ENCODE peak calls at places on chromosome 15, in six cellular contexts. One of them, this sample, is unnamed.
A peak's percentile ranks its signal among the peaks of the same experiment; 100 is the strongest.

GRCh38 chr15:41307679-41308078 is 24.7 kb downstream of the OIP5 start:
- DNase-seq in Panc1: no peak
- DNase-seq in hepatic stellate cell: no peak
- DNase-seq in ACHN: no peak
- DNase-seq in substantia nigra: no peak
- DNase-seq in CD8-positive, alpha-beta T cell: no peak
- DNase-seq in this sample: no peak

GRCh38 chr15:29103825-29104565 is 165.6 kb downstream of the NSMCE3 start:
- DNase-seq in ACHN: peak; percentile 71
- DNase-seq in hepatic stellate cell: peak; percentile 92
- DNase-seq in CD8-positive, alpha-beta T cell: peak; percentile 57
- DNase-seq in substantia nigra: peak; percentile 77
- DNase-seq in Panc1: no peak
- DNase-seq in this sample: peak; percentile 69

GRCh38 chr15:93955197-93955596 is 276.2 kb upstream of the MCTP2 start:
- DNase-seq in ACHN: no peak
- DNase-seq in Panc1: no peak
- DNase-seq in substantia nigra: no peak
- DNase-seq in CD8-positive, alpha-beta T cell: no peak
- DNase-seq in hepatic stellate cell: no peak
- DNase-seq in this sample: no peak

GRCh38 chr15:35624881-35625280 is 78.9 kb upstream of the DPH6 start:
- DNase-seq in Panc1: no peak
- DNase-seq in CD8-positive, alpha-beta T cell: no peak
- DNase-seq in hepatic stellate cell: peak; percentile 21
- DNase-seq in ACHN: peak; percentile 57
- DNase-seq in substantia nigra: no peak
- DNase-seq in this sample: no peak

GRCh38 chr15:100131321-100132224 is 210.2 kb downstream of the ADAMTS17 start:
- DNase-seq in CD8-positive, alpha-beta T cell: no peak
- DNase-seq in Panc1: no peak
- DNase-seq in hepatic stellate cell: peak; percentile 93
- DNase-seq in ACHN: no peak
- DNase-seq in substantia nigra: peak; percentile 14
- DNase-seq in this sample: no peak

GRCh38 chr15:39747326-39747725 is 35.3 kb downstream of the FSIP1 start:
- DNase-seq in ACHN: peak; percentile 36
- DNase-seq in hepatic stellate cell: peak; percentile 24
- DNase-seq in CD8-positive, alpha-beta T cell: no peak
- DNase-seq in Panc1: no peak
- DNase-seq in substantia nigra: no peak
- DNase-seq in this sample: no peak

GRCh38 chr15:80608688-80609087 is 86.4 kb upstream of the ABHD17C start:
- DNase-seq in CD8-positive, alpha-beta T cell: no peak
- DNase-seq in substantia nigra: no peak
- DNase-seq in hepatic stellate cell: no peak
- DNase-seq in Panc1: no peak
- DNase-seq in ACHN: no peak
- DNase-seq in this sample: no peak

GRCh38 chr15:83959477-83959876 is 276.1 kb upstream of the GOLGA6L4 start:
- DNase-seq in CD8-positive, alpha-beta T cell: no peak
- DNase-seq in substantia nigra: no peak
- DNase-seq in hepatic stellate cell: no peak
- DNase-seq in ACHN: no peak
- DNase-seq in Panc1: no peak
- DNase-seq in this sample: no peak

GRCh38 chr15:49083471-49084284 is 37.4 kb upstream of the SECISBP2L start:
- DNase-seq in ACHN: no peak
- DNase-seq in CD8-positive, alpha-beta T cell: no peak
- DNase-seq in Panc1: no peak
- DNase-seq in substantia nigra: no peak
- DNase-seq in hepatic stellate cell: no peak
- DNase-seq in this sample: no peak

GRCh38 chr15:39453500-39454073 is 127.3 kb upstream of the THBS1 start:
- DNase-seq in CD8-positive, alpha-beta T cell: no peak
- DNase-seq in Panc1: no peak
- DNase-seq in hepatic stellate cell: no peak
- DNase-seq in ACHN: no peak
- DNase-seq in substantia nigra: no peak
- DNase-seq in this sample: no peak

GRCh38 chr15:70094690-70095311 is 2.9 kb downstream of the TLE3 start:
- DNase-seq in CD8-positive, alpha-beta T cell: no peak
- DNase-seq in hepatic stellate cell: no peak
- DNase-seq in Panc1: no peak
- DNase-seq in ACHN: no peak
- DNase-seq in substantia nigra: no peak
- DNase-seq in this sample: no peak

GRCh38 chr15:66715736-66716667 is 14.0 kb downstream of the SMAD6 start:
- DNase-seq in ACHN: no peak
- DNase-seq in Panc1: no peak
- DNase-seq in substantia nigra: no peak
- DNase-seq in CD8-positive, alpha-beta T cell: no peak
- DNase-seq in hepatic stellate cell: no peak
- DNase-seq in this sample: no peak

This sample was measured in occipital lobe.